ENCODE peak calls at places on chromosomes 12 and 14, in five cellular contexts. B is psoas muscle; P is NCI-H1436; N is activated naive CD4-positive, alpha-beta T cell; I is Calu3. C is an unnamed sample.

GRCh38 chr12:30888241-30888640 is 38.3 kb upstream of the TSPAN11 start:
- DNase-seq in I (no peak), N (no peak), B (no peak), P (no peak), C (no peak)

GRCh38 chr12:131543040-131543439 is 167.8 kb upstream of the SFSWAP start:
- DNase-seq in B (no peak), N (no peak), P (no peak), I (no peak), C (no peak)

GRCh38 chr14:69483765-69484443 is 624 bp upstream of the PLEKHD1 start:
- DNase-seq in P (no peak), B (peak), I (peak), N (no peak), C (peak)

GRCh38 chr12:55942577-55943136 is 11.7 kb downstream of the DGKA start:
- DNase-seq in I (no peak), P (no peak), N (no peak), B (no peak), C (no peak)

GRCh38 chr12:51631591-51631990 is 40.6 kb downstream of the SCN8A start:
- DNase-seq in I (peak), B (no peak), P (no peak), N (no peak), C (no peak)

GRCh38 chr12:2264622-2265306 is 212.0 kb downstream of the CACNA1C start:
- DNase-seq in B (peak), N (no peak), I (no peak), P (no peak), C (no peak)

GRCh38 chr14:91861091-91861490 is 6.2 kb downstream of the TC2N start:
- DNase-seq in N (no peak), P (no peak), B (no peak), I (no peak), C (no peak)

GRCh38 chr14:76708771-76709170 is 52.5 kb upstream of the VASH1 start:
- DNase-seq in B (no peak), N (no peak), P (no peak), I (no peak), C (no peak)

GRCh38 chr12:47943492-47944359 is 19.7 kb upstream of the TMEM106C start:
- DNase-seq in I (no peak), P (no peak), N (no peak), B (no peak), C (no peak)

GRCh38 chr12:132700212-132700913 is 10.3 kb upstream of the PGAM5 start:
- DNase-seq in B (no peak), P (no peak), N (no peak), I (no peak), C (no peak)

C was measured in COR-L47.